ENCODE peak calls at places on chromosomes 2 and 18, in four cellular contexts. One of them, this sample, is unnamed.

GRCh38 chr18:73340135-73340934 is 472.5 kb upstream of the NETO1 start:
- DNase-seq in activated CD4-positive, alpha-beta T cell treated with anti-CD3 and anti-CD28 coated beads, Interleukin-2, amount 50 U/mL, for 48 hours: no peak
- DNase-seq in central memory CD4-positive, alpha-beta T cell: no peak
- DNase-seq in astrocyte of the cerebellum: no peak
- DNase-seq in this sample: no peak

GRCh38 chr18:3458952-3459853 is 9.2 kb downstream of the TGIF1 start:
- DNase-seq in central memory CD4-positive, alpha-beta T cell: no peak
- DNase-seq in activated CD4-positive, alpha-beta T cell treated with anti-CD3 and anti-CD28 coated beads, Interleukin-2, amount 50 U/mL, for 48 hours: peak; percentile 17
- DNase-seq in astrocyte of the cerebellum: no peak
- DNase-seq in this sample: no peak

GRCh38 chr18:10067670-10068659 is 154.1 kb downstream of the VAPA start:
- DNase-seq in activated CD4-positive, alpha-beta T cell treated with anti-CD3 and anti-CD28 coated beads, Interleukin-2, amount 50 U/mL, for 48 hours: no peak
- DNase-seq in central memory CD4-positive, alpha-beta T cell: no peak
- DNase-seq in astrocyte of the cerebellum: no peak
- DNase-seq in this sample: no peak

GRCh38 chr2:22817197-22817596 is 567.8 kb upstream of the KLHL29 start:
- DNase-seq in astrocyte of the cerebellum: no peak
- DNase-seq in central memory CD4-positive, alpha-beta T cell: no peak
- DNase-seq in activated CD4-positive, alpha-beta T cell treated with anti-CD3 and anti-CD28 coated beads, Interleukin-2, amount 50 U/mL, for 48 hours: no peak
- DNase-seq in this sample: peak; percentile 96

GRCh38 chr2:216121255-216121654 is 12.1 kb downstream of the XRCC5 start:
- DNase-seq in astrocyte of the cerebellum: no peak
- DNase-seq in central memory CD4-positive, alpha-beta T cell: no peak
- DNase-seq in activated CD4-positive, alpha-beta T cell treated with anti-CD3 and anti-CD28 coated beads, Interleukin-2, amount 50 U/mL, for 48 hours: no peak
- DNase-seq in this sample: no peak

GRCh38 chr18:3330622-3331021 is 68.7 kb downstream of the MYL12B start:
- DNase-seq in activated CD4-positive, alpha-beta T cell treated with anti-CD3 and anti-CD28 coated beads, Interleukin-2, amount 50 U/mL, for 48 hours: no peak
- DNase-seq in astrocyte of the cerebellum: no peak
- DNase-seq in central memory CD4-positive, alpha-beta T cell: no peak
- DNase-seq in this sample: no peak

GRCh38 chr18:49621301-49621700 is 59.4 kb downstream of the LIPG start:
- DNase-seq in astrocyte of the cerebellum: no peak
- DNase-seq in activated CD4-positive, alpha-beta T cell treated with anti-CD3 and anti-CD28 coated beads, Interleukin-2, amount 50 U/mL, for 48 hours: no peak
- DNase-seq in central memory CD4-positive, alpha-beta T cell: no peak
- DNase-seq in this sample: no peak

GRCh38 chr2:121648611-121649401 is 456 bp downstream of the CLASP1 start:
- DNase-seq in activated CD4-positive, alpha-beta T cell treated with anti-CD3 and anti-CD28 coated beads, Interleukin-2, amount 50 U/mL, for 48 hours: peak; percentile 61
- DNase-seq in central memory CD4-positive, alpha-beta T cell: peak; percentile 60
- DNase-seq in astrocyte of the cerebellum: peak; percentile 34
- DNase-seq in this sample: peak; percentile 37

GRCh38 chr2:75647771-75648170 is 1.2 kb downstream of the MRPL19 start:
- DNase-seq in activated CD4-positive, alpha-beta T cell treated with anti-CD3 and anti-CD28 coated beads, Interleukin-2, amount 50 U/mL, for 48 hours: peak; percentile 13
- DNase-seq in astrocyte of the cerebellum: no peak
- DNase-seq in central memory CD4-positive, alpha-beta T cell: no peak
- DNase-seq in this sample: no peak

GRCh38 chr2:221006084-221006483 is 566.0 kb downstream of the EPHA4 start:
- DNase-seq in central memory CD4-positive, alpha-beta T cell: no peak
- DNase-seq in astrocyte of the cerebellum: no peak
- DNase-seq in activated CD4-positive, alpha-beta T cell treated with anti-CD3 and anti-CD28 coated beads, Interleukin-2, amount 50 U/mL, for 48 hours: no peak
- DNase-seq in this sample: no peak

GRCh38 chr18:3596324-3597158 is 146.6 kb downstream of the TGIF1 start:
- DNase-seq in activated CD4-positive, alpha-beta T cell treated with anti-CD3 and anti-CD28 coated beads, Interleukin-2, amount 50 U/mL, for 48 hours: peak; percentile 66
- DNase-seq in astrocyte of the cerebellum: no peak
- DNase-seq in central memory CD4-positive, alpha-beta T cell: peak; percentile 22
- DNase-seq in this sample: no peak

GRCh38 chr2:28796620-28797019 is 14.0 kb upstream of the SPDYA start:
- DNase-seq in activated CD4-positive, alpha-beta T cell treated with anti-CD3 and anti-CD28 coated beads, Interleukin-2, amount 50 U/mL, for 48 hours: no peak
- DNase-seq in central memory CD4-positive, alpha-beta T cell: no peak
- DNase-seq in astrocyte of the cerebellum: no peak
- DNase-seq in this sample: no peak

GRCh38 chr2:156476516-156477206 is 40.5 kb downstream of the GPD2 start:
- DNase-seq in central memory CD4-positive, alpha-beta T cell: no peak
- DNase-seq in activated CD4-positive, alpha-beta T cell treated with anti-CD3 and anti-CD28 coated beads, Interleukin-2, amount 50 U/mL, for 48 hours: no peak
- DNase-seq in astrocyte of the cerebellum: peak; percentile 86
- DNase-seq in this sample: peak; percentile 27

GRCh38 chr18:42011053-42011452 is 56.0 kb downstream of the PIK3C3 start:
- DNase-seq in astrocyte of the cerebellum: no peak
- DNase-seq in activated CD4-positive, alpha-beta T cell treated with anti-CD3 and anti-CD28 coated beads, Interleukin-2, amount 50 U/mL, for 48 hours: no peak
- DNase-seq in central memory CD4-positive, alpha-beta T cell: no peak
- DNase-seq in this sample: no peak